ENCODE peak calls at places on chromosomes 13 and 19, in six cellular contexts. G is lower leg skin, E is uterus, A is stomach, Q is K562, L is ovary. W is an unnamed sample.

GRCh38 chr19:50669319-50670101 is 20.3 kb downstream of the C19orf81 start:
- DNase-seq in G (no peak), E (no peak), A (peak; percentile 30), Q (peak; percentile 68), L (no peak), W (no peak)

GRCh38 chr19:17555929-17556813 is 722 bp downstream of the COLGALT1 start:
- DNase-seq in G (peak; percentile 94), E (peak; percentile 36), A (peak; percentile 69), Q (peak; percentile 63), L (peak; percentile 63), W (peak; percentile 36)

GRCh38 chr19:41325947-41326706 is 16.2 kb downstream of the CCDC97 start:
- DNase-seq in G (no peak), E (no peak), A (no peak), Q (no peak), L (no peak), W (no peak)

GRCh38 chr13:32141462-32141861 is 109.9 kb downstream of the FRY start:
- DNase-seq in G (no peak), E (no peak), A (no peak), Q (no peak), L (no peak), W (no peak)

GRCh38 chr19:2495651-2496316 is 19.9 kb downstream of the GADD45B start:
- DNase-seq in G (no peak), E (peak; percentile 38), A (peak; percentile 65), Q (no peak), L (no peak), W (peak; percentile 78)

GRCh38 chr13:27578121-27579030 is 42.0 kb downstream of the LNX2 start:
- DNase-seq in G (no peak), E (no peak), A (no peak), Q (no peak), L (no peak), W (no peak)

GRCh38 chr13:93217701-93218100 is 8.9 kb upstream of the GPC6 start:
- DNase-seq in G (no peak), E (no peak), A (no peak), Q (peak; percentile 19), L (no peak), W (no peak)

GRCh38 chr13:69567514-69567913 is 540.1 kb upstream of the ATXN8OS start:
- DNase-seq in G (no peak), E (no peak), A (no peak), Q (no peak), L (no peak), W (no peak)

GRCh38 chr13:79442221-79442620 is 36.2 kb upstream of the RBM26 start:
- DNase-seq in G (no peak), E (no peak), A (no peak), Q (no peak), L (no peak), W (no peak)

GRCh38 chr13:110499621-110500281 is 61.8 kb downstream of the RAB20 start:
- DNase-seq in G (no peak), E (no peak), A (no peak), Q (no peak), L (no peak), W (no peak)

GRCh38 chr19:30640266-30640965 is 268.2 kb downstream of the ZNF536 start:
- DNase-seq in G (no peak), E (no peak), A (no peak), Q (no peak), L (no peak), W (no peak)

GRCh38 chr13:113897161-113897560 is 33.3 kb upstream of the GAS6 start:
- DNase-seq in G (no peak), E (no peak), A (no peak), Q (no peak), L (no peak), W (no peak)

GRCh38 chr13:108190897-108191296 is 24.4 kb downstream of the LIG4 start:
- DNase-seq in G (no peak), E (no peak), A (no peak), Q (no peak), L (no peak), W (no peak)

GRCh38 chr19:44644391-44645016 is 794 bp downstream of the PVR start:
- DNase-seq in G (no peak), E (peak; percentile 34), A (no peak), Q (peak; percentile 26), L (no peak), W (peak; percentile 40)

GRCh38 chr19:3034845-3035541 is 5.9 kb upstream of the TLE2 start:
- DNase-seq in G (no peak), E (peak; percentile 47), A (peak; percentile 51), Q (no peak), L (peak; percentile 68), W (no peak)

GRCh38 chr19:15115080-15115479 is 7.9 kb downstream of the SYDE1 start:
- DNase-seq in G (no peak), E (peak; percentile 67), A (peak; percentile 43), Q (no peak), L (peak; percentile 85), W (peak; percentile 30)

GRCh38 chr19:45641274-45642105 is 2.3 kb upstream of the EML2 start:
- DNase-seq in G (peak; percentile 97), E (peak; percentile 72), A (peak; percentile 95), Q (peak; percentile 83), L (peak; percentile 47), W (peak; percentile 85)

GRCh38 chr19:46279177-46279576 is 17.7 kb upstream of the HIF3A start:
- DNase-seq in G (no peak), E (no peak), A (no peak), Q (no peak), L (no peak), W (no peak)

GRCh38 chr19:47315125-47315821 is 5.6 kb downstream of the C5AR1 start:
- DNase-seq in G (peak; percentile 94), E (peak; percentile 45), A (peak; percentile 44), Q (peak; percentile 83), L (no peak), W (peak; percentile 13)

GRCh38 chr13:113129921-113130750 is 7.5 kb downstream of the F10 start:
- DNase-seq in G (peak; percentile 83), E (no peak), A (peak; percentile 21), Q (no peak), L (no peak), W (no peak)

GRCh38 chr19:51944798-51945552 is 17.7 kb downstream of the ZNF613 start:
- DNase-seq in G (no peak), E (no peak), A (no peak), Q (no peak), L (no peak), W (no peak)

GRCh38 chr13:46665243-46665629 is 112.3 kb downstream of the LRCH1 start:
- DNase-seq in G (no peak), E (no peak), A (no peak), Q (no peak), L (no peak), W (no peak)

GRCh38 chr19:46859637-46860124 is 1.1 kb upstream of the ARHGAP35 start:
- DNase-seq in G (peak; percentile 95), E (peak; percentile 83), A (peak; percentile 46), Q (peak; percentile 43), L (peak; percentile 84), W (peak; percentile 60)

GRCh38 chr13:24274452-24274971 is 34.9 kb upstream of the C1QTNF9 start:
- DNase-seq in G (no peak), E (no peak), A (peak; percentile 40), Q (no peak), L (peak; percentile 73), W (no peak)

GRCh38 chr19:44890366-44891015 is 563 bp upstream of the TOMM40 start:
- DNase-seq in G (no peak), E (no peak), A (no peak), Q (peak; percentile 94), L (no peak), W (peak; percentile 100)

GRCh38 chr19:30217461-30217860 is 154.7 kb upstream of the ZNF536 start:
- DNase-seq in G (peak; percentile 72), E (no peak), A (no peak), Q (no peak), L (no peak), W (no peak)

GRCh38 chr13:77779461-77780272 is 82.2 kb downstream of the SLAIN1 start:
- DNase-seq in G (no peak), E (peak; percentile 35), A (peak; percentile 41), Q (no peak), L (no peak), W (peak; percentile 40)

GRCh38 chr19:43524922-43525835 is 1.8 kb downstream of the ETHE1 start:
- DNase-seq in G (peak; percentile 94), E (peak; percentile 50), A (peak; percentile 65), Q (peak; percentile 3), L (peak; percentile 41), W (peak; percentile 30)
- TF ChIP-seq POLR2A in G (no peak), E (no peak), A (no peak), Q (no peak), L (no peak), W (no peak)

GRCh38 chr19:37695144-37695899 is 24.2 kb downstream of the ZNF607 start:
- DNase-seq in G (no peak), E (no peak), A (no peak), Q (no peak), L (no peak), W (no peak)

GRCh38 chr19:37692956-37693660 is 26.5 kb downstream of the ZNF607 start:
- DNase-seq in G (no peak), E (no peak), A (no peak), Q (no peak), L (no peak), W (no peak)

GRCh38 chr19:37691881-37692504 is 27.6 kb downstream of the ZNF607 start:
- DNase-seq in G (peak; percentile 93), E (peak; percentile 81), A (peak; percentile 63), Q (peak; percentile 57), L (peak; percentile 87), W (peak; percentile 82)
- TF ChIP-seq CTCF in G (no peak), E (peak; percentile 20), A (no peak), Q (no peak), L (no peak), W (no peak)

GRCh38 chr19:12564016-12564664 is 12.9 kb upstream of the ZNF564 start:
- DNase-seq in G (peak; percentile 98), E (peak; percentile 90), A (peak; percentile 92), Q (peak; percentile 86), L (peak; percentile 87), W (peak; percentile 92)
- TF ChIP-seq POLR2A in G (no peak), E (no peak), A (no peak), Q (no peak), L (no peak), W (no peak)

GRCh38 chr13:41053384-41053826 is 7.9 kb upstream of the WBP4 start:
- DNase-seq in G (no peak), E (no peak), A (no peak), Q (no peak), L (no peak), W (no peak)
- TF ChIP-seq CTCF in G (no peak), E (no peak), A (no peak), Q (no peak), L (no peak), W (no peak)